ENCODE peak calls at places on chromosomes 5 and 9, in ten cellular contexts. G is uterus, N is fibroblast of lung, M is endothelial cell, L is A549, V is nephron progenitor cell, S is cardiac fibroblast, D is AG04449, Q is thoracic aorta, T is heart left ventricle. P is an unnamed sample.

GRCh38 chr9:38622961-38623360 is 2.6 kb upstream of the ANKRD18A start:
- DNase-seq in G (no peak), N (no peak), M (no peak), L (no peak), V (no peak), S (no peak), D (no peak), Q (no peak), T (no peak), P (no peak)

GRCh38 chr5:153447534-153447933 is 42.9 kb upstream of the GRIA1 start:
- DNase-seq in G (no peak), N (no peak), M (no peak), L (no peak), V (no peak), S (no peak), D (no peak), Q (no peak), T (no peak), P (no peak)

GRCh38 chr9:76136986-76137385 is 246.5 kb downstream of the PCSK5 start:
- DNase-seq in G (no peak), N (peak), M (no peak), L (peak), V (no peak), S (peak), D (peak), Q (no peak), T (no peak), P (no peak)

GRCh38 chr9:2872307-2872940 is 28.5 kb upstream of the PUM3 start:
- DNase-seq in G (no peak), N (peak), M (peak), L (no peak), V (peak), S (peak), D (no peak), Q (no peak), T (no peak), P (no peak)

GRCh38 chr9:97980918-97981827 is 2.0 kb upstream of the ANP32B start:
- DNase-seq in G (peak), N (peak), M (no peak), L (no peak), V (peak), S (no peak), D (no peak), Q (no peak), T (peak), P (no peak)

GRCh38 chr9:99516657-99517049 is 294.6 kb downstream of the SEC61B start:
- DNase-seq in G (no peak), N (no peak), M (no peak), L (no peak), V (no peak), S (no peak), D (no peak), Q (no peak), T (no peak), P (no peak)

GRCh38 chr5:117623042-117623815 is 1048.6 kb upstream of the SEMA6A start:
- DNase-seq in G (no peak), N (peak), M (no peak), L (no peak), V (no peak), S (peak), D (no peak), Q (no peak), T (no peak), P (no peak)

GRCh38 chr5:132104561-132104960 is 31.0 kb downstream of the CSF2 start:
- DNase-seq in G (no peak), N (peak), M (no peak), L (no peak), V (no peak), S (peak), D (no peak), Q (no peak), T (no peak), P (no peak)

GRCh38 chr5:80219381-80219780 is 36.5 kb downstream of the SERINC5 start:
- DNase-seq in G (no peak), N (no peak), M (no peak), L (no peak), V (no peak), S (no peak), D (no peak), Q (no peak), T (no peak), P (no peak)

GRCh38 chr9:133932176-133932575 is 59.9 kb downstream of the VAV2 start:
- DNase-seq in G (no peak), N (peak), M (no peak), L (no peak), V (no peak), S (peak), D (no peak), Q (no peak), T (no peak), P (no peak)

GRCh38 chr9:96100385-96100978 is 201.5 kb downstream of the HSD17B3 start:
- DNase-seq in G (no peak), N (peak), M (no peak), L (no peak), V (no peak), S (no peak), D (no peak), Q (no peak), T (no peak), P (no peak)

GRCh38 chr9:135062254-135062653 is 25.2 kb upstream of the OLFM1 start:
- DNase-seq in G (no peak), N (no peak), M (no peak), L (no peak), V (no peak), S (no peak), D (no peak), Q (no peak), T (no peak), P (no peak)

DNA sequence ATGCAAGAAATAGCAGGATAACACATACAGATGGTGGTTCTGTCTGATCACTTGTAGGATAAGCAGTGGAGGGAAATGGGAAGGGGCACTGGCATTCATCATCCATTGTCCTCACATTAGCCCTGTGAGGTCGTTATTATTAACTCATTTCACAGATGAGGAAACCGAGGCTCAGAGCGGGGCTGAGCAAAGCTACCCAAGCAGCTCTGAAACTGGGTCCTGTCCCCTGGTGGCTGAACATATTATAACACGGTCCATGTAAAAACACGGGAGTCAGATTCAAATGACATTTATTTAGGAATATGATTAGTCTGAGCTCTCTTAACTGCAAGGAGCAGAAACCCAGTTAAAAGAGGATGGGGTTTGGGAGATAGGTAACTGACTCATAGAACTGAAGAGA is 43.1 kb downstream of the HRH2 start:
- DNase-seq in G (no peak), N (no peak), M (no peak), L (peak), V (no peak), S (no peak), D (no peak), Q (no peak), T (no peak), P (no peak)
- TF ChIP-seq CTCF in G (peak), N (no peak), M (peak), L (peak), V (peak), S (no peak), D (no peak), Q (peak), T (no peak), P (peak)

GRCh38 chr9:6681957-6682501 is 36.5 kb upstream of the GLDC start:
- DNase-seq in G (no peak), N (no peak), M (no peak), L (no peak), V (no peak), S (no peak), D (no peak), Q (no peak), T (no peak), P (no peak)
- TF ChIP-seq CTCF in G (no peak), N (no peak), M (no peak), L (no peak), V (no peak), S (no peak), D (no peak), Q (no peak), T (no peak), P (no peak)

DNA sequence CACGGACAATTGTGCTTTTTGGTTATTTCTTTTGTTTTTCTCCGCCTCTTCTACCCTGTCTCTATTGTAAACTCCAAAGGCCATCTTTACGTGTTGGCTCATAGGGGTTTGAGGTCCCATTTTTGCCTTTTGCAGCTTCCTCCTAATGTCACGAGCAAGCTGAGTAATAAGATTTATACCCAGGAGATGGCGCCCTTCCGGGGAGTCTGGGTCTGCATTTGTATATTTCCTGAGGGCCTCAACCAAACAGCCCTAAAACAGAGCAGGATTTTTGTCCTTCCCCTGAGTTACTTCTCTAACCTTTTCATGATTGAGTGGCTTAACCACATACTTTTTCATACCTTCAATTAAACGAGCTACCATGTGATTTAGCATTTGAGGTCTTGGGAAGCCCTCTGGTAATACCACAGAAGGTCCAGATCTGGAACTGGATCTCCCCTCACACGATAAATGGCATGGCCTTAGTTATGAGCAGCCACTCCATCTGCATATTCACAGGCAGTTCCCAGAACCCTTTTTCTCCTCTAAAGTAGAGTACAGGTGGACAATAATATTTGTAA is 11.2 kb upstream of the CFAP95 start:
- DNase-seq in G (no peak), N (peak), M (peak), L (no peak), V (no peak), S (peak), D (no peak), Q (no peak), T (no peak), P (no peak)
- TF ChIP-seq CTCF in G (no peak), N (peak), M (peak), L (no peak), V (no peak), S (peak), D (peak), Q (no peak), T (no peak), P (peak)

DNA sequence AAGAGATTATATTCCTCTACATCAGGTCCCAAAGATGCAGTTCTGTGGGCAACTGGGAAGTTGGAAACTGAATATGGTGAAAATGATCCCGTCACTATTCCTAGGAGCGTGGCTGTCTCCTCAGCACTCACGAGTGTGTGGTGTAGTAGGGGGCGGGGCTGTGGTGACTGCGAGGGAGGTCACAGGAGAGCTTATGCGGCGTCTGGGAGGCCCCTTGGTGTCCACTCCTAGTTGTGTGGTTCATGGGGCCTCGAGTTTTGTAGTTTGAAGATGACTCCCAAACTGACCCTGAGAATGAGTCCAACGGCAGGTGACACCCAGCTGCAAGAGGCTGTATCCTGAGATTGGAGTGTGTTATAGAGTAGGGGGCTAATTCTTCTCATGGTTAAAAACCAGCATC is 68.2 kb downstream of the MVB12B start:
- DNase-seq in G (no peak), N (no peak), M (no peak), L (no peak), V (no peak), S (no peak), D (no peak), Q (no peak), T (no peak), P (no peak)
- TF ChIP-seq CTCF in G (no peak), N (no peak), M (no peak), L (no peak), V (no peak), S (no peak), D (no peak), Q (no peak), T (no peak), P (no peak)

GRCh38 chr5:151523335-151523734 is 67.8 kb downstream of the FAT2 start:
- DNase-seq in G (no peak), N (peak), M (peak), L (peak), V (peak), S (peak), D (no peak), Q (no peak), T (no peak), P (peak)

GRCh38 chr5:151517122-151517920 is 69.9 kb downstream of the SLC36A1 start:
- DNase-seq in G (no peak), N (no peak), M (no peak), L (no peak), V (no peak), S (no peak), D (no peak), Q (no peak), T (no peak), P (no peak)

GRCh38 chr5:151520294-151520693 is 70.8 kb downstream of the FAT2 start:
- DNase-seq in G (no peak), N (no peak), M (no peak), L (no peak), V (no peak), S (no peak), D (no peak), Q (no peak), T (no peak), P (no peak)
- TF ChIP-seq CTCF in G (no peak), N (no peak), M (no peak), L (no peak), V (no peak), S (no peak), D (no peak), Q (no peak), T (peak), P (no peak)

GRCh38 chr5:75050415-75050814 is 1.9 kb downstream of the GCNT4 start:
- DNase-seq in G (no peak), N (peak), M (peak), L (peak), V (peak), S (peak), D (no peak), Q (no peak), T (no peak), P (no peak)
- TF ChIP-seq CTCF in G (no peak), N (peak), M (no peak), L (no peak), V (no peak), S (peak), D (peak), Q (no peak), T (no peak), P (peak)

GRCh38 chr9:87497604-87498045 is at the start of gene DAPK1:
- DNase-seq in G (peak), N (peak), M (peak), L (peak), V (peak), S (peak), D (no peak), Q (no peak), T (peak), P (no peak)
- TF ChIP-seq CTCF in G (peak), N (no peak), M (peak), L (peak), V (no peak), S (no peak), D (no peak), Q (no peak), T (no peak), P (no peak)

GRCh38 chr5:157469687-157470086 is 9.7 kb downstream of the NIPAL4 start:
- DNase-seq in G (no peak), N (no peak), M (no peak), L (no peak), V (no peak), S (no peak), D (no peak), Q (no peak), T (no peak), P (no peak)

GRCh38 chr5:157470616-157471015 is 10.6 kb downstream of the NIPAL4 start:
- DNase-seq in G (no peak), N (no peak), M (no peak), L (no peak), V (no peak), S (no peak), D (no peak), Q (no peak), T (no peak), P (no peak)

GRCh38 chr5:157469073-157469472 is 9.1 kb downstream of the NIPAL4 start:
- DNase-seq in G (no peak), N (no peak), M (no peak), L (no peak), V (no peak), S (no peak), D (no peak), Q (no peak), T (no peak), P (no peak)

GRCh38 chr5:157473383-157474370 is 13.7 kb downstream of the NIPAL4 start:
- DNase-seq in G (no peak), N (no peak), M (no peak), L (no peak), V (no peak), S (peak), D (peak), Q (no peak), T (no peak), P (no peak)

GRCh38 chr5:157471709-157472108 is 11.7 kb downstream of the NIPAL4 start:
- DNase-seq in G (no peak), N (peak), M (peak), L (peak), V (peak), S (peak), D (no peak), Q (no peak), T (no peak), P (no peak)
- TF ChIP-seq CTCF in G (peak), N (peak), M (peak), L (peak), V (peak), S (peak), D (peak), Q (peak), T (peak), P (peak)

GRCh38 chr5:173591300-173591622 is 25.2 kb downstream of the BOD1 start:
- DNase-seq in G (no peak), N (no peak), M (no peak), L (no peak), V (no peak), S (no peak), D (no peak), Q (no peak), T (peak), P (no peak)

GRCh38 chr5:173595826-173596225 is 20.6 kb downstream of the BOD1 start:
- DNase-seq in G (no peak), N (no peak), M (no peak), L (no peak), V (no peak), S (no peak), D (no peak), Q (no peak), T (no peak), P (no peak)

GRCh38 chr5:173594061-173594460 is 22.4 kb downstream of the BOD1 start:
- DNase-seq in G (no peak), N (no peak), M (no peak), L (no peak), V (no peak), S (peak), D (no peak), Q (no peak), T (no peak), P (no peak)

GRCh38 chr5:173590436-173591299 is 25.8 kb downstream of the BOD1 start:
- DNase-seq in G (no peak), N (no peak), M (no peak), L (no peak), V (no peak), S (no peak), D (no peak), Q (no peak), T (peak), P (no peak)

GRCh38 chr5:173592050-173592669 is 24.3 kb downstream of the BOD1 start:
- DNase-seq in G (no peak), N (peak), M (peak), L (peak), V (no peak), S (peak), D (no peak), Q (no peak), T (no peak), P (no peak)
- TF ChIP-seq CTCF in G (no peak), N (peak), M (peak), L (peak), V (peak), S (peak), D (peak), Q (no peak), T (no peak), P (peak)

P was measured in GM12864.